ENCODE peak calls at places on chromosomes 13 and 19, in ten cellular contexts. F, R, D, K, X, N, O, T, U and E are unnamed samples.

GRCh38 chr19:12994701-12995595 is at the start of gene NFIX:
- DNase-seq in F (peak), R (peak), D (peak), K (no peak), X (peak), N (peak), O (peak), T (peak), U (no peak), E (no peak)

GRCh38 chr13:95756072-95756471 is 79.1 kb downstream of the DNAJC3 start:
- DNase-seq in F (no peak), R (no peak), D (no peak), K (no peak), X (no peak), N (no peak), O (no peak), T (no peak), U (no peak), E (no peak)

GRCh38 chr19:45547965-45548609 is 36.5 kb downstream of the OPA3 start:
- DNase-seq in F (no peak), R (no peak), D (peak), K (peak), X (no peak), N (no peak), O (no peak), T (no peak), U (no peak), E (peak)

GRCh38 chr13:37369618-37370017 is 228.9 kb downstream of the POSTN start:
- DNase-seq in F (no peak), R (no peak), D (no peak), K (no peak), X (no peak), N (no peak), O (no peak), T (no peak), U (no peak), E (no peak)

GRCh38 chr19:13899912-13900584 is 5.9 kb downstream of the BRME1 start:
- DNase-seq in F (no peak), R (no peak), D (no peak), K (no peak), X (no peak), N (no peak), O (no peak), T (no peak), U (no peak), E (no peak)

GRCh38 chr13:82259284-82259683 is 1623.0 kb downstream of the SLITRK1 start:
- DNase-seq in F (no peak), R (no peak), D (no peak), K (no peak), X (no peak), N (no peak), O (no peak), T (no peak), U (no peak), E (no peak)

GRCh38 chr13:70386919-70387318 is 278.7 kb upstream of the KLHL1 start:
- DNase-seq in F (no peak), R (no peak), D (no peak), K (no peak), X (no peak), N (no peak), O (no peak), T (no peak), U (no peak), E (no peak)

GRCh38 chr19:31913103-31913710 is 432.2 kb upstream of the ZNF507 start:
- DNase-seq in F (no peak), R (no peak), D (no peak), K (no peak), X (no peak), N (no peak), O (no peak), T (no peak), U (no peak), E (no peak)

GRCh38 chr19:17777840-17778620 is 16.9 kb upstream of the B3GNT3 start:
- DNase-seq in F (no peak), R (peak), D (no peak), K (peak), X (no peak), N (no peak), O (peak), T (peak), U (peak), E (no peak)

GRCh38 chr13:30126903-30127428 is 180.4 kb downstream of the KATNAL1 start:
- DNase-seq in F (peak), R (no peak), D (no peak), K (no peak), X (no peak), N (no peak), O (no peak), T (peak), U (no peak), E (no peak)

GRCh38 chr13:99155821-99156220 is 44.8 kb upstream of the UBAC2 start:
- DNase-seq in F (no peak), R (no peak), D (no peak), K (no peak), X (no peak), N (no peak), O (no peak), T (no peak), U (no peak), E (no peak)

GRCh38 chr13:75318138-75318833 is 163.7 kb downstream of the TBC1D4 start:
- DNase-seq in F (no peak), R (no peak), D (no peak), K (no peak), X (no peak), N (no peak), O (no peak), T (no peak), U (no peak), E (no peak)

GRCh38 chr19:53158119-53158656 is 665 bp downstream of the ZNF347 start:
- DNase-seq in F (peak), R (peak), D (peak), K (no peak), X (peak), N (peak), O (peak), T (peak), U (no peak), E (peak)

GRCh38 chr19:8386990-8387389 is 3.2 kb upstream of the RAB11B start:
- DNase-seq in F (no peak), R (no peak), D (no peak), K (no peak), X (no peak), N (no peak), O (no peak), T (no peak), U (no peak), E (no peak)

GRCh38 chr19:15919243-15919642 is 15.1 kb downstream of the CYP4F11 start:
- DNase-seq in F (no peak), R (no peak), D (no peak), K (no peak), X (no peak), N (no peak), O (no peak), T (no peak), U (no peak), E (no peak)

GRCh38 chr19:38849147-38849745 is 540 bp downstream of the HNRNPL start:
- DNase-seq in F (peak), R (peak), D (peak), K (peak), X (peak), N (peak), O (peak), T (peak), U (peak), E (peak)

GRCh38 chr13:46134961-46135522 is 30.2 kb upstream of the CPB2 start:
- DNase-seq in F (no peak), R (no peak), D (no peak), K (no peak), X (no peak), N (no peak), O (peak), T (peak), U (no peak), E (peak)

GRCh38 chr19:8050274-8051096 is 2.1 kb upstream of the CCL25 start:
- DNase-seq in F (peak), R (peak), D (peak), K (peak), X (peak), N (peak), O (peak), T (peak), U (peak), E (peak)

GRCh38 chr19:53254451-53255341 is at the start of gene ZNF677:
- DNase-seq in F (peak), R (peak), D (peak), K (no peak), X (peak), N (peak), O (peak), T (peak), U (peak), E (peak)

GRCh38 chr13:111420113-111420876 is 99.9 kb downstream of the TEX29 start:
- DNase-seq in F (no peak), R (no peak), D (no peak), K (no peak), X (no peak), N (no peak), O (no peak), T (no peak), U (no peak), E (no peak)

GRCh38 chr13:35909837-35910236 is 221.3 kb downstream of the DCLK1 start:
- DNase-seq in F (no peak), R (no peak), D (no peak), K (no peak), X (no peak), N (no peak), O (no peak), T (no peak), U (no peak), E (no peak)

GRCh38 chr19:28076628-28077027 is 1136.3 kb downstream of the UQCRFS1 start:
- DNase-seq in F (no peak), R (no peak), D (no peak), K (no peak), X (no peak), N (no peak), O (no peak), T (no peak), U (no peak), E (no peak)

GRCh38 chr13:43516401-43516826 is 270.4 kb downstream of the ENOX1 start:
- DNase-seq in F (peak), R (no peak), D (no peak), K (no peak), X (peak), N (peak), O (peak), T (no peak), U (no peak), E (peak)

GRCh38 chr13:112725346-112726017 is 35.6 kb downstream of the ATP11A start:
- DNase-seq in F (no peak), R (peak), D (no peak), K (no peak), X (no peak), N (peak), O (no peak), T (no peak), U (no peak), E (no peak)

GRCh38 chr19:40280608-40281221 is 4.4 kb downstream of the AKT2 start:
- DNase-seq in F (no peak), R (no peak), D (no peak), K (no peak), X (no peak), N (peak), O (peak), T (peak), U (no peak), E (peak)

GRCh38 chr13:93262729-93263128 is 36.1 kb downstream of the GPC6 start:
- DNase-seq in F (no peak), R (no peak), D (no peak), K (no peak), X (no peak), N (no peak), O (no peak), T (no peak), U (no peak), E (no peak)

GRCh38 chr19:8340341-8341096 is 2.5 kb downstream of the KANK3 start:
- DNase-seq in F (peak), R (no peak), D (no peak), K (no peak), X (peak), N (peak), O (peak), T (peak), U (no peak), E (no peak)

GRCh38 chr19:17281391-17282304 is at the start of gene ANKLE1:
- DNase-seq in F (no peak), R (peak), D (no peak), K (no peak), X (no peak), N (no peak), O (no peak), T (peak), U (no peak), E (no peak)

GRCh38 chr19:15371786-15372380 is 7.7 kb downstream of the AKAP8 start:
- DNase-seq in F (no peak), R (no peak), D (no peak), K (no peak), X (peak), N (no peak), O (no peak), T (no peak), U (no peak), E (no peak)

DNA sequence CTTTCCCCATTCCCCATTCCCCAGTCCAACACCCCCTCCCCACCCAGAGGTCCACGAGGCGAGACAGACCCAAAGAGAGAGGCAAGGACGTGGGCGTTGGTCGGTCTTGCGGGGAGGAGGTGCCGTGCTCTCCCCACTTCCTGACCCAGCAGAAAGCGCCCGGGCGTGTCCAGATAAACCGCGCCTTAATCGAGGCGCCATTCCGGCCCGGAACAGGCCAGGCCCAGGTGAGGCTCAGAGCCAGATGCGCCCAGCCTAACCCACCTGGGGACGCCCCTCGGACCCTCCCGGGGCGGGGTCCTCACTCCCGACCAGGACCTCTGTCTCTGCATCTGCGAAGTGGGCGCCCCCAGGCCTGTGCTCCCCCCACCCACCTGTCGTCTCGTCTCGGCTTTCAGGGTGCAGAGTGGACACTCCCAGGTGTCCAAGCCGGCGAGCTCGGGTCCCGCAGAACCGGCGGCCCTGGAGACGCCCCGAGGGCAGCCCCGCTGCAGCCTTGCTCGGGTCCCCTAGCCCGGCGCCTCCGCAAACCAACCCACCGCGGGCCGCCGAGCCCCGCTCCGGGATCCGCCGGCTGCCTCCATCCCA is 5.1 kb upstream of the ONECUT3 start:
- DNase-seq in F (no peak), R (no peak), D (no peak), K (no peak), X (no peak), N (no peak), O (no peak), T (peak), U (no peak), E (no peak)
- TF ChIP-seq POLR2A in F (no peak), R (no peak), D (no peak), K (no peak), X (no peak), N (no peak), O (no peak), T (no peak), U (no peak), E (no peak)

DNA sequence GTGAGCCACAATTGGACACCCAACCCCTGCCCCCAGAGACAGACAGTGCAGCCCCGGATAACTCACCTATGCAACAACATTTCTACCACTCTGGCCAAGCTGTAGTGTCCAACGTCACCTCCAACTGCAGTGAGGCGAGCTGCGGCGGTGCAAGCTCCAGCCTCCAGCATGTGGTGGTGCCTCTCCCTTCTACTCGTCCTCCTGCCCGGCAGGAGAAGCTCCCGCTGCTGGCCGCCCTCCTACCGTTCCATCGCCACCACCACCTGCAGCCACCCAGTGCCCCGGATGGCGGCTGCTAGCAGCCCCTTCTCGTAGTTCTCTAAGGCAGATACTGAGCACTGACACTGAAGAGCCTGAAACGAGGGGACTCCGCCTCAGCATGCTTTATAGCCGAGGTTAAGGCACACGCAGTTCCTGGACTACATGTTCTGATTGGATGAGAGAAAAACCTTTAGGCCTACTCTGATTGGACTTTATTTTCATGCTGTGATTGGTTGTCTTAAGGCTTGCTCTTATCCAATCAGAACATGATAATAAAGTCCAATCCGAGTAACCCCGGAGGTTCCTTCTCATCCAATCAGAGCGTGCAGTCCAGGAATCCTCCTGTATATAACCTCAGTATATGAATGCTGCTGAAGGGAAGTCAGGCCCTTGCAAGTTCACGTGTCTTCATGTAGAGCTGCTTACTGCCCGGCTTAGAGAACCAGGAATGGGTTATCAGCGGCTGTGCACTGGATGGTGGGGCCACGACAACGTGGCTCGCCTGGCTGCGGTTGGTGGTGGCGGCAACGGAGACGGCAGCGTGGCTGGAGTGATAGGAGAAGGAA is 63.5 kb downstream of the TUBA3C start:
- DNase-seq in F (no peak), R (no peak), D (no peak), K (no peak), X (no peak), N (no peak), O (no peak), T (no peak), U (no peak), E (no peak)
- H3K4me3 ChIP-seq in F (no peak), R (no peak), D (no peak), K (no peak), X (no peak), N (no peak), O (no peak), T (no peak), U (no peak), E (no peak)

DNA sequence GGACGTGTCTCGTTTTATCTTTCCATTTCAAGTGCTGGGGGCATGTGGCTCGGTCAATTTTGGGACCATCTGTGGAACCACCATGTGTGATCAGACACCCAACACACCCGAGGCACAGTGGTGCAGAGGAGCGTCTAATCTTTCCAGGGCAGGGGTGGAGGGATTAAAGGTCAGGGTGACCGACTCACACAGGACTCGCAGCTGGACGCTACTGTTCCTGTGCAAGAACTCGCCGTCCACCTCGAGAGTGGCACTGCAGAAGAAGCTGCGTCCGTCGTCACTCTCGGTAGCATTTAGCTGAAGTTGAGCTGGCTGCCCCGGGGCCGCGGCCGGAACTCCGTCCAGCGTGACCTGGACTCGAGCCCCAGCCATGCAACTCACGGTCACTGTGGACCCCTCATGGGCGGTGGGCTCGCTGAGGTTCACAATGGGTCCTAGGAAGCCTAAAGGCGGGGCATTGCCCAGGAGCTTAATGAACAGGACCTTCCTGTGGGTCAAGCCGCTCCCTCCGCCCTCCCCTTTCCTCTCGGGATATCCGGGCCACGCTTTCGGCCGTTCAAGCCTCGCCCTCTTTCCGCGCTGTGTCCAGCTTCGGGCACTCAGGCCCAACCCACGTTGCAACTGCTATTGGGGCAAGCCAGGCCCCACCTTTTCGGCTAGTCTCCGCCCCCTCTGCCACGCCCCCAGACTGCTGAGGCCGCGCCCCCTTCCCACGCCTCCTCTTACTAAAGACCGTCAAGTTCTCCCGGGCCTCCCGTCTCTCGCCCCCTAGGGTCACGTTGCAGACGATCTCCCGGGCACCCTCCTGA is 1.2 kb upstream of the RAVER1 start:
- DNase-seq in F (peak), R (peak), D (peak), K (peak), X (peak), N (peak), O (peak), T (peak), U (peak), E (peak)
- TF ChIP-seq POLR2A in F (peak), R (no peak), D (no peak), K (peak), X (no peak), N (peak), O (peak), T (no peak), U (no peak), E (peak)

GRCh38 chr19:43465468-43466120 is at the start of gene LYPD3:
- DNase-seq in F (peak), R (peak), D (peak), K (no peak), X (no peak), N (no peak), O (no peak), T (peak), U (no peak), E (peak)
- H3K4me3 ChIP-seq in F (peak), R (peak), D (peak), K (peak), X (no peak), N (peak), O (no peak), T (peak), U (peak), E (peak)

GRCh38 chr19:41616785-41617621 is 9.9 kb downstream of the CEACAM4 start:
- DNase-seq in F (no peak), R (no peak), D (no peak), K (peak), X (peak), N (no peak), O (no peak), T (no peak), U (no peak), E (no peak)
- TF ChIP-seq POLR2A in F (no peak), R (no peak), D (no peak), K (no peak), X (no peak), N (no peak), O (no peak), T (no peak), U (no peak), E (no peak)

DNA sequence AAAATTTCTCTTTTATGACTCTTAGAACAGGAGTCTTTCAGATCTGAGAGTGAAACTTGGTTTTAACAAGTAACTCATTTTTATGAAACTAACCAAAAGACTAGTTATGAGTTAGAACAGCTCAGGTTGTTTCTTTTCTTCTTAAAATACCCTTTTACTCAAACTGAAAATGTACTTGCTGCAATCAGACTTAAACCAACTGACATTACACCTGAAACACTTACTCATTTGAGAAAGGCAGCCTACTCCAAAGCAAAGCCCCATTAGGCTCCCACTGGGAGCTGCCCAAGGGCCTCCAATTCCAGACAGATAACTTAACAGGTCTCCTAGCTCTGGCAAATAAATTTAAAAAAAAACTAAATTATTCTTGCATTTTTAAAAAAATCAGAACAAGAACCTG is 3.6 kb downstream of the FOXO1 start:
- DNase-seq in F (no peak), R (no peak), D (no peak), K (no peak), X (no peak), N (no peak), O (no peak), T (no peak), U (no peak), E (no peak)
- H3K4me3 ChIP-seq in F (peak), R (peak), D (no peak), K (no peak), X (no peak), N (peak), O (no peak), T (peak), U (peak), E (no peak)